ENCODE peak calls at places on chromosome 21, in ten cellular contexts. Y is stimulated activated CD4-positive, alpha-beta T cell treated with anti-CD3 and anti-CD28 coated beads, TNF-alpha, amount 100 ng/mL, for 24 hours; C is T-helper 22 cell; A is adipocyte; I is T follicular helper cell; J is T-cell; L is Calu3; P is HCEC 1CT; R is ELF-1; Z is fibroblast of mammary gland. E is an unnamed sample.

GRCh38 chr21:45572231-45572630 is 30.0 kb upstream of the SLC19A1 start:
- DNase-seq in Y (no peak), C (no peak), A (no peak), I (no peak), J (no peak), L (no peak), P (no peak), R (no peak), Z (no peak), E (no peak)

GRCh38 chr21:38716942-38717341 is 88.8 kb upstream of the ETS2 start:
- DNase-seq in Y (no peak), C (no peak), A (peak), I (no peak), J (no peak), L (no peak), P (peak), R (no peak), Z (peak), E (peak)

GRCh38 chr21:32843561-32843960 is 72.0 kb upstream of the PAXBP1 start:
- DNase-seq in Y (no peak), C (no peak), A (no peak), I (no peak), J (no peak), L (no peak), P (no peak), R (no peak), Z (no peak), E (no peak)

GRCh38 chr21:35234725-35235124 is 185.6 kb upstream of the RUNX1 start:
- DNase-seq in Y (no peak), C (no peak), A (no peak), I (no peak), J (no peak), L (no peak), P (no peak), R (no peak), Z (no peak), E (peak)

GRCh38 chr21:31347435-31348032 is 3.5 kb upstream of the TIAM1 start:
- DNase-seq in Y (no peak), C (no peak), A (peak), I (no peak), J (no peak), L (peak), P (no peak), R (no peak), Z (peak), E (peak)

GRCh38 chr21:17903929-17904639 is 84.9 kb upstream of the C21orf91 start:
- DNase-seq in Y (no peak), C (no peak), A (no peak), I (no peak), J (no peak), L (no peak), P (no peak), R (no peak), Z (peak), E (no peak)

GRCh38 chr21:36082140-36082742 is 12.4 kb downstream of the CBR1 start:
- DNase-seq in Y (no peak), C (no peak), A (no peak), I (no peak), J (no peak), L (no peak), P (no peak), R (no peak), Z (no peak), E (peak)

GRCh38 chr21:35547946-35548774 is 499.1 kb upstream of the RUNX1 start:
- DNase-seq in Y (no peak), C (no peak), A (no peak), I (no peak), J (no peak), L (no peak), P (no peak), R (no peak), Z (no peak), E (no peak)

GRCh38 chr21:39852021-39852721 is 15.1 kb upstream of the PCP4 start:
- DNase-seq in Y (no peak), C (no peak), A (peak), I (no peak), J (no peak), L (no peak), P (no peak), R (no peak), Z (no peak), E (no peak)

GRCh38 chr21:44920694-44921604 is at the start of gene ITGB2:
- DNase-seq in Y (no peak), C (peak), A (no peak), I (peak), J (peak), L (no peak), P (no peak), R (no peak), Z (no peak), E (no peak)

GRCh38 chr21:41290106-41290799 is 26.3 kb upstream of the FAM3B start:
- DNase-seq in Y (no peak), C (no peak), A (no peak), I (no peak), J (no peak), L (no peak), P (no peak), R (no peak), Z (no peak), E (no peak)

GRCh38 chr21:17495680-17496079 is 17.2 kb upstream of the CXADR start:
- DNase-seq in Y (no peak), C (no peak), A (no peak), I (no peak), J (no peak), L (no peak), P (no peak), R (no peak), Z (peak), E (peak)

GRCh38 chr21:31913191-31913608 is 40.4 kb downstream of the HUNK start:
- DNase-seq in Y (no peak), C (no peak), A (no peak), I (no peak), J (no peak), L (no peak), P (no peak), R (peak), Z (no peak), E (no peak)

GRCh38 chr21:16992448-16992847 is 520.4 kb upstream of the CXADR start:
- DNase-seq in Y (no peak), C (no peak), A (no peak), I (no peak), J (no peak), L (no peak), P (no peak), R (no peak), Z (no peak), E (no peak)

GRCh38 chr21:36551731-36552457 is 72.0 kb upstream of the CLDN14 start:
- DNase-seq in Y (no peak), C (no peak), A (peak), I (no peak), J (no peak), L (no peak), P (peak), R (no peak), Z (peak), E (peak)

GRCh38 chr21:35294231-35294898 is 245.3 kb upstream of the RUNX1 start:
- DNase-seq in Y (no peak), C (no peak), A (no peak), I (no peak), J (no peak), L (peak), P (no peak), R (peak), Z (no peak), E (no peak)

GRCh38 chr21:43194303-43195130 is 25.7 kb downstream of the CRYAA start:
- DNase-seq in Y (no peak), C (no peak), A (no peak), I (no peak), J (no peak), L (no peak), P (no peak), R (no peak), Z (no peak), E (no peak)

GRCh38 chr21:16285646-16286223 is 556.0 kb downstream of the USP25 start:
- DNase-seq in Y (no peak), C (no peak), A (no peak), I (no peak), J (no peak), L (no peak), P (no peak), R (no peak), Z (no peak), E (no peak)

GRCh38 chr21:40490408-40490807 is 356.6 kb downstream of the DSCAM start:
- DNase-seq in Y (no peak), C (no peak), A (no peak), I (no peak), J (no peak), L (no peak), P (no peak), R (no peak), Z (no peak), E (no peak)

GRCh38 chr21:34105947-34106541 is 32.7 kb downstream of the MRPS6 start:
- DNase-seq in Y (no peak), C (no peak), A (peak), I (no peak), J (no peak), L (no peak), P (no peak), R (no peak), Z (no peak), E (no peak)

GRCh38 chr21:14877581-14878228 is 187.1 kb downstream of the NRIP1 start:
- DNase-seq in Y (no peak), C (no peak), A (peak), I (no peak), J (no peak), L (peak), P (peak), R (no peak), Z (peak), E (peak)

GRCh38 chr21:14071902-14072734 is 138.6 kb downstream of the LIPI start:
- DNase-seq in Y (no peak), C (no peak), A (no peak), I (no peak), J (no peak), L (no peak), P (no peak), R (no peak), Z (no peak), E (no peak)

GRCh38 chr21:35127851-35128250 is 78.7 kb upstream of the RUNX1 start:
- DNase-seq in Y (no peak), C (no peak), A (no peak), I (no peak), J (no peak), L (no peak), P (peak), R (no peak), Z (no peak), E (peak)

GRCh38 chr21:45845063-45845789 is 136.3 kb upstream of the COL6A1 start:
- DNase-seq in Y (no peak), C (no peak), A (no peak), I (no peak), J (no peak), L (no peak), P (no peak), R (no peak), Z (no peak), E (peak)

GRCh38 chr21:32533611-32534010 is 51.7 kb downstream of the TCP10L start:
- DNase-seq in Y (no peak), C (no peak), A (no peak), I (no peak), J (no peak), L (no peak), P (no peak), R (no peak), Z (no peak), E (no peak)

GRCh38 chr21:45756669-45757068 is 113.1 kb downstream of the PCBP3 start:
- DNase-seq in Y (no peak), C (no peak), A (no peak), I (no peak), J (no peak), L (no peak), P (no peak), R (no peak), Z (no peak), E (no peak)

GRCh38 chr21:33821580-33822322 is 93.9 kb downstream of the ATP5PO start:
- DNase-seq in Y (no peak), C (no peak), A (peak), I (no peak), J (no peak), L (no peak), P (no peak), R (peak), Z (no peak), E (no peak)

GRCh38 chr21:35438643-35439404 is 389.7 kb upstream of the RUNX1 start:
- DNase-seq in Y (no peak), C (no peak), A (no peak), I (no peak), J (no peak), L (peak), P (no peak), R (peak), Z (no peak), E (no peak)

GRCh38 chr21:35335951-35336446 is 286.9 kb upstream of the RUNX1 start:
- DNase-seq in Y (no peak), C (no peak), A (no peak), I (no peak), J (no peak), L (no peak), P (no peak), R (no peak), Z (no peak), E (no peak)

GRCh38 chr21:46553993-46554392 is 50.9 kb downstream of the S100B start:
- DNase-seq in Y (no peak), C (no peak), A (no peak), I (no peak), J (no peak), L (no peak), P (no peak), R (no peak), Z (no peak), E (no peak)

GRCh38 chr21:28769683-28770082 is 223.0 kb downstream of the LTN1 start:
- DNase-seq in Y (no peak), C (no peak), A (peak), I (no peak), J (no peak), L (no peak), P (peak), R (no peak), Z (peak), E (peak)

GRCh38 chr21:45318146-45318555 is 30.5 kb upstream of the POFUT2 start:
- DNase-seq in Y (no peak), C (no peak), A (no peak), I (no peak), J (no peak), L (no peak), P (no peak), R (no peak), Z (no peak), E (no peak)

GRCh38 chr21:38561205-38561604 is 62.9 kb upstream of the ERG start:
- DNase-seq in Y (no peak), C (no peak), A (no peak), I (no peak), J (no peak), L (no peak), P (no peak), R (no peak), Z (no peak), E (no peak)

GRCh38 chr21:39029086-39029772 is 154.0 kb downstream of the PSMG1 start:
- DNase-seq in Y (no peak), C (no peak), A (peak), I (no peak), J (no peak), L (no peak), P (peak), R (peak), Z (peak), E (peak)

GRCh38 chr21:26965567-26966359 is 1.1 kb downstream of the ADAMTS5 start:
- DNase-seq in Y (no peak), C (no peak), A (peak), I (no peak), J (no peak), L (no peak), P (peak), R (peak), Z (peak), E (no peak)

GRCh38 chr21:45875881-45876280 is 105.7 kb upstream of the COL6A1 start:
- DNase-seq in Y (no peak), C (no peak), A (no peak), I (no peak), J (no peak), L (no peak), P (no peak), R (no peak), Z (no peak), E (no peak)

GRCh38 chr21:41388259-41388658 is 26.4 kb downstream of the MX2 start:
- DNase-seq in Y (no peak), C (no peak), A (no peak), I (no peak), J (no peak), L (no peak), P (no peak), R (no peak), Z (no peak), E (no peak)